ENCODE peak calls at places on chromosomes 11 and 22, in eight cellular contexts. One of them, this sample, is unnamed.
A peak's percentile ranks its signal among the peaks of the same experiment; 100 is the strongest.

GRCh38 chr11:114110948-114111347 is 51.4 kb downstream of the ZBTB16 start:
- DNase-seq in lower lobe of right lung: no peak
- DNase-seq in pancreas: no peak
- DNase-seq in right atrium auricular region: peak; percentile 83
- DNase-seq in GM23338: no peak
- DNase-seq in PC-3: no peak
- DNase-seq in right lobe of liver: peak; percentile 61
- DNase-seq in cardiac muscle cell: no peak
- DNase-seq in this sample: peak; percentile 87

GRCh38 chr22:38924197-38924952 is 33.0 kb upstream of the APOBEC3A start:
- DNase-seq in pancreas: peak; percentile 93
- DNase-seq in GM23338: no peak
- DNase-seq in PC-3: peak; percentile 93
- DNase-seq in cardiac muscle cell: peak; percentile 17
- DNase-seq in lower lobe of right lung: peak; percentile 83
- DNase-seq in right atrium auricular region: peak; percentile 87
- DNase-seq in right lobe of liver: no peak
- DNase-seq in this sample: peak; percentile 83

GRCh38 chr22:36977401-36977861 is 41.8 kb downstream of the TST start:
- DNase-seq in right lobe of liver: peak; percentile 72
- DNase-seq in lower lobe of right lung: peak; percentile 81
- DNase-seq in GM23338: peak; percentile 94
- DNase-seq in right atrium auricular region: no peak
- DNase-seq in PC-3: peak; percentile 6
- DNase-seq in cardiac muscle cell: peak; percentile 82
- DNase-seq in pancreas: peak; percentile 76
- DNase-seq in this sample: no peak

GRCh38 chr11:69312418-69313399 is 18.8 kb downstream of the MYEOV start:
- DNase-seq in PC-3: no peak
- DNase-seq in lower lobe of right lung: no peak
- DNase-seq in cardiac muscle cell: no peak
- DNase-seq in right atrium auricular region: no peak
- DNase-seq in right lobe of liver: no peak
- DNase-seq in GM23338: no peak
- DNase-seq in pancreas: no peak
- DNase-seq in this sample: no peak

GRCh38 chr11:443542-444199 is 1.9 kb upstream of the ANO9 start:
- DNase-seq in lower lobe of right lung: peak; percentile 39
- DNase-seq in right lobe of liver: no peak
- DNase-seq in right atrium auricular region: no peak
- DNase-seq in PC-3: peak; percentile 8
- DNase-seq in GM23338: peak; percentile 43
- DNase-seq in pancreas: no peak
- DNase-seq in cardiac muscle cell: no peak
- DNase-seq in this sample: no peak

GRCh38 chr22:39152024-39152510 is 413 bp downstream of the CBX7 start:
- DNase-seq in GM23338: no peak
- DNase-seq in right lobe of liver: no peak
- DNase-seq in right atrium auricular region: no peak
- DNase-seq in pancreas: no peak
- DNase-seq in cardiac muscle cell: no peak
- DNase-seq in PC-3: no peak
- DNase-seq in lower lobe of right lung: no peak
- DNase-seq in this sample: no peak

GRCh38 chr11:45884596-45885185 is 760 bp upstream of the MAPK8IP1 start:
- DNase-seq in pancreas: no peak
- DNase-seq in PC-3: no peak
- DNase-seq in right atrium auricular region: no peak
- DNase-seq in right lobe of liver: no peak
- DNase-seq in GM23338: no peak
- DNase-seq in lower lobe of right lung: no peak
- DNase-seq in cardiac muscle cell: no peak
- DNase-seq in this sample: no peak

GRCh38 chr11:69887841-69888670 is 68.8 kb upstream of the FGF3 start:
- DNase-seq in pancreas: no peak
- DNase-seq in lower lobe of right lung: no peak
- DNase-seq in GM23338: no peak
- DNase-seq in cardiac muscle cell: no peak
- DNase-seq in right lobe of liver: no peak
- DNase-seq in right atrium auricular region: no peak
- DNase-seq in PC-3: no peak
- DNase-seq in this sample: no peak

GRCh38 chr11:102476812-102477211 is 24.2 kb upstream of the TMEM123 start:
- DNase-seq in right atrium auricular region: no peak
- DNase-seq in GM23338: no peak
- DNase-seq in lower lobe of right lung: no peak
- DNase-seq in cardiac muscle cell: peak; percentile 35
- DNase-seq in pancreas: peak; percentile 64
- DNase-seq in PC-3: peak; percentile 81
- DNase-seq in right lobe of liver: peak; percentile 87
- DNase-seq in this sample: no peak

GRCh38 chr22:43976861-43977795 is 21.9 kb downstream of the SAMM50 start:
- DNase-seq in PC-3: no peak
- DNase-seq in pancreas: no peak
- DNase-seq in cardiac muscle cell: no peak
- DNase-seq in right atrium auricular region: no peak
- DNase-seq in right lobe of liver: no peak
- DNase-seq in GM23338: no peak
- DNase-seq in lower lobe of right lung: no peak
- DNase-seq in this sample: peak; percentile 38
- H3K4me3 ChIP-seq in PC-3: no peak overlapping the region
- H3K4me3 ChIP-seq in pancreas: no peak overlapping the region
- H3K4me3 ChIP-seq in cardiac muscle cell: no peak overlapping the region
- H3K4me3 ChIP-seq in right atrium auricular region: no peak overlapping the region
- H3K4me3 ChIP-seq in right lobe of liver: no peak overlapping the region
- H3K4me3 ChIP-seq in GM23338: no peak overlapping the region
- H3K4me3 ChIP-seq in lower lobe of right lung: no peak overlapping the region
- H3K4me3 ChIP-seq in this sample: no peak overlapping the region

DNA sequence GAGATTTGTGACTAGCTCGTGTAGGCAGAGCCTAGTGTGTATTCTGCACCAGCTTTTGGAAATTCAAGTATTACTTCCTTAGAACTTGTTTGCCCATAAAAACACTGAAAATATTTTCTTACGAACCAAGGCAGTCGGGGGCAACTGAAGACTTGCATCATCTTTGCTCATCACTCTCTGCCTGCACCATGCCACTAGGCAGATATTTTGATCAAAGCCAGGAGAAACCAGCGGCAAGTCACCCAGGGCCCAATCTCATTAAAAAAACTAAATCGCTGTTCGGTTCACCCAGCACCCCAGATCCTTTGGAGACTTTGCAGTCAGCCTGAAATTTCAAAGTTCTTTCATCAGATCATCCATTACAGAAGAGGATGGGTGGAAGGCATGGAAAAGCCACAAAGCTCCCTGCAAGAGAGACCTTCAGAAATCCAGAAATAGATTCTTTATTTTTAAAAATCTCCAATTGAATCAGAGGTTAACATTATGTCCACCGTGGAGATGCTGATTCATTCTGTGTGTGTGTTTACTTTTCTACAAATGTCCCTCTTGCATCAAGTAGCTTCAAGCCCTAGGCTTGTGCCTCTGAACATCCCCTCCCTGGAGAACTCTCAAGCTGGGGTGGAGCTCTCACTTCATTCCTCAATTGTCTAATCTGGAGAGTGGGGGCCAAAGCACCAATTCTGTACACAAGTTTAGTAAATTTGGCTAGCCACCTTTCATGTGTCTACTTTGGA is 78.4 kb downstream of the ETS1 start:
- DNase-seq in PC-3: peak; percentile 83
- DNase-seq in cardiac muscle cell: no peak
- DNase-seq in GM23338: no peak
- DNase-seq in pancreas: no peak
- DNase-seq in right lobe of liver: no peak
- DNase-seq in right atrium auricular region: no peak
- DNase-seq in lower lobe of right lung: no peak
- DNase-seq in this sample: no peak
- H3K27ac ChIP-seq in PC-3: peak overlapping the region; percentile 85
- H3K27ac ChIP-seq in cardiac muscle cell: no peak overlapping the region
- H3K27ac ChIP-seq in GM23338: no peak overlapping the region
- H3K27ac ChIP-seq in pancreas: no peak overlapping the region
- H3K27ac ChIP-seq in right lobe of liver: peak overlapping the region; percentile 2
- H3K27ac ChIP-seq in right atrium auricular region: peak overlapping the region; percentile 36
- H3K27ac ChIP-seq in lower lobe of right lung: peak overlapping the region; percentile 83
- H3K27ac ChIP-seq in this sample: no peak overlapping the region

DNA sequence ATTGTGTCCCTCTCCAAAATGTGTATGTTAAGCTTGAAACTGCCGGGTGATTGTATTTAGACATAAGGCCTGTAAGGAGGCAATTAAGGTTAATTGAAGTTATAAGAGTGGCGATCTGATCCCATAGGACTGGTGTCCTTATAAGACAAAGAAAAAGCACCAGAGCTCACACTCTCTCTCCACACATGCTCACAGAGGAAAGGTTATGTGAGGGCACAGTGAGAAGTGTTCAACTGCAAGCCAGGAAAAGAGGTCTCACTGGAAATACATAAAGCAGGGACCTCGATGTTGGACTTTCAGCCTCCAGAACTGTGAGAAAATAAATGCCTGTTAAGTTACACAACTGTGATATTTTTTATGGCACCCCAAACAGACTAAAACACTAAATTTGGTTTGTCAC is 1233.8 kb upstream of the CNTN5 start:
- DNase-seq in PC-3: no peak
- DNase-seq in right lobe of liver: no peak
- DNase-seq in cardiac muscle cell: no peak
- DNase-seq in pancreas: no peak
- DNase-seq in lower lobe of right lung: no peak
- DNase-seq in right atrium auricular region: no peak
- DNase-seq in GM23338: no peak
- DNase-seq in this sample: no peak
- TF ChIP-seq CTCF in PC-3: no peak
- TF ChIP-seq CTCF in right lobe of liver: no peak
- TF ChIP-seq CTCF in cardiac muscle cell: no peak
- TF ChIP-seq CTCF in pancreas: no peak
- TF ChIP-seq CTCF in lower lobe of right lung: no peak
- TF ChIP-seq CTCF in right atrium auricular region: no peak
- TF ChIP-seq CTCF in GM23338: no peak
- TF ChIP-seq CTCF in this sample: no peak

GRCh38 chr11:112281776-112282175 is 21.1 kb upstream of the PLET1 start:
- DNase-seq in right lobe of liver: no peak
- DNase-seq in cardiac muscle cell: no peak
- DNase-seq in PC-3: no peak
- DNase-seq in lower lobe of right lung: no peak
- DNase-seq in right atrium auricular region: no peak
- DNase-seq in pancreas: no peak
- DNase-seq in GM23338: no peak
- DNase-seq in this sample: no peak
- H3K4me3 ChIP-seq in right lobe of liver: no peak overlapping the region
- H3K4me3 ChIP-seq in cardiac muscle cell: no peak overlapping the region
- H3K4me3 ChIP-seq in PC-3: no peak overlapping the region
- H3K4me3 ChIP-seq in lower lobe of right lung: no peak overlapping the region
- H3K4me3 ChIP-seq in right atrium auricular region: no peak overlapping the region
- H3K4me3 ChIP-seq in pancreas: no peak overlapping the region
- H3K4me3 ChIP-seq in GM23338: no peak overlapping the region
- H3K4me3 ChIP-seq in this sample: no peak overlapping the region

GRCh38 chr11:2386591-2386990 is 9.5 kb downstream of the CD81 start:
- DNase-seq in cardiac muscle cell: no peak
- DNase-seq in lower lobe of right lung: no peak
- DNase-seq in PC-3: no peak
- DNase-seq in right lobe of liver: no peak
- DNase-seq in right atrium auricular region: no peak
- DNase-seq in GM23338: no peak
- DNase-seq in pancreas: peak; percentile 28
- DNase-seq in this sample: no peak

GRCh38 chr11:2389344-2390026 is 11.1 kb upstream of the TSSC4 start:
- DNase-seq in right lobe of liver: no peak
- DNase-seq in PC-3: no peak
- DNase-seq in lower lobe of right lung: no peak
- DNase-seq in GM23338: no peak
- DNase-seq in cardiac muscle cell: no peak
- DNase-seq in right atrium auricular region: no peak
- DNase-seq in pancreas: peak; percentile 19
- DNase-seq in this sample: no peak

GRCh38 chr11:2385156-2386151 is 8.3 kb downstream of the CD81 start:
- DNase-seq in pancreas: peak; percentile 15
- DNase-seq in lower lobe of right lung: no peak
- DNase-seq in right atrium auricular region: no peak
- DNase-seq in right lobe of liver: no peak
- DNase-seq in PC-3: no peak
- DNase-seq in GM23338: no peak
- DNase-seq in cardiac muscle cell: no peak
- DNase-seq in this sample: no peak

GRCh38 chr11:2388431-2389024 is 11.4 kb downstream of the CD81 start:
- DNase-seq in cardiac muscle cell: no peak
- DNase-seq in pancreas: peak; percentile 28
- DNase-seq in PC-3: no peak
- DNase-seq in lower lobe of right lung: no peak
- DNase-seq in GM23338: no peak
- DNase-seq in right lobe of liver: no peak
- DNase-seq in right atrium auricular region: no peak
- DNase-seq in this sample: no peak

GRCh38 chr11:2387266-2387982 is 10.3 kb downstream of the CD81 start:
- DNase-seq in GM23338: no peak
- DNase-seq in cardiac muscle cell: no peak
- DNase-seq in PC-3: no peak
- DNase-seq in lower lobe of right lung: no peak
- DNase-seq in pancreas: peak; percentile 28
- DNase-seq in right lobe of liver: no peak
- DNase-seq in right atrium auricular region: no peak
- DNase-seq in this sample: no peak
- H3K27ac ChIP-seq in GM23338: no peak overlapping the region
- H3K27ac ChIP-seq in cardiac muscle cell: no peak overlapping the region
- H3K27ac ChIP-seq in PC-3: no peak overlapping the region
- H3K27ac ChIP-seq in lower lobe of right lung: peak overlapping the region; percentile 67
- H3K27ac ChIP-seq in pancreas: no peak overlapping the region
- H3K27ac ChIP-seq in right lobe of liver: peak overlapping the region; percentile 83
- H3K27ac ChIP-seq in right atrium auricular region: peak overlapping the region; percentile 100
- H3K27ac ChIP-seq in this sample: peak overlapping the region; percentile 62